ENCODE peak calls at places on chromosome 11, in six cellular contexts. O is HCT116; R is CD8-positive, alpha-beta T cell; G is CD8-positive, alpha-beta memory T cell; Z is mammary epithelial cell; B is fibroblast of lung. P is an unnamed sample.

GRCh38 chr11:111983187-111983986 is 41.8 kb upstream of the DLAT start:
- DNase-seq in Z (no peak), B (peak; percentile 73), O (no peak), R (no peak), G (no peak), P (peak; percentile 67)

GRCh38 chr11:3807856-3808845 is at the start of gene PGAP2:
- DNase-seq in O (peak; percentile 61), B (peak; percentile 23), Z (peak; percentile 62), R (peak; percentile 37), G (peak; percentile 54), P (no peak)

GRCh38 chr11:41121600-41121999 is 337.9 kb downstream of the LRRC4C start:
- DNase-seq in R (no peak), Z (no peak), O (no peak), G (no peak), B (no peak), P (no peak)

GRCh38 chr11:79461144-79461543 is 20.3 kb upstream of the TENM4 start:
- DNase-seq in R (no peak), B (peak; percentile 55), G (no peak), O (peak; percentile 1), Z (peak; percentile 54), P (peak; percentile 44)

GRCh38 chr11:128324531-128325141 is 262.7 kb downstream of the ETS1 start:
- DNase-seq in R (peak; percentile 72), Z (no peak), O (no peak), B (no peak), G (peak; percentile 94), P (no peak)

GRCh38 chr11:27720277-27720830 is 20.1 kb upstream of the BDNF start:
- DNase-seq in R (no peak), B (peak; percentile 58), O (no peak), Z (peak; percentile 45), G (no peak), P (no peak)

GRCh38 chr11:68998390-68998911 is 14.6 kb downstream of the MRGPRF start:
- DNase-seq in B (peak; percentile 21), Z (no peak), G (no peak), O (no peak), R (no peak), P (no peak)

GRCh38 chr11:76805206-76805913 is 22.2 kb downstream of the TSKU start:
- DNase-seq in G (peak; percentile 13), R (no peak), O (no peak), B (peak; percentile 22), Z (peak; percentile 37), P (no peak)

GRCh38 chr11:131762346-131763110 is 392.1 kb downstream of the NTM start:
- DNase-seq in Z (no peak), R (no peak), B (no peak), O (no peak), G (no peak), P (no peak)

GRCh38 chr11:29135504-29135903 is 881.3 kb downstream of the KCNA4 start:
- DNase-seq in Z (no peak), B (peak; percentile 90), R (no peak), O (no peak), G (no peak), P (peak; percentile 88)

GRCh38 chr11:75144716-75145014 is 6.2 kb upstream of the SLCO2B1 start:
- DNase-seq in R (no peak), B (no peak), G (no peak), Z (no peak), O (no peak), P (no peak)

GRCh38 chr11:1874406-1875092 is 17.1 kb downstream of the PRR33 start:
- DNase-seq in B (no peak), O (no peak), G (no peak), R (no peak), Z (no peak), P (no peak)

GRCh38 chr11:1410366-1411291 is 20.9 kb downstream of the BRSK2 start:
- DNase-seq in Z (no peak), B (no peak), O (no peak), R (no peak), G (no peak), P (no peak)

GRCh38 chr11:96254854-96255253 is 88.1 kb downstream of the MAML2 start:
- DNase-seq in B (no peak), O (no peak), Z (no peak), R (no peak), G (no peak), P (no peak)

GRCh38 chr11:10381730-10382129 is 73.3 kb upstream of the AMPD3 start:
- DNase-seq in G (no peak), O (no peak), R (no peak), B (peak; percentile 77), Z (no peak), P (peak; percentile 74)

GRCh38 chr11:68826726-68827125 is 15.0 kb downstream of the CPT1A start:
- DNase-seq in R (no peak), G (no peak), O (no peak), B (no peak), Z (no peak), P (no peak)

GRCh38 chr11:90113541-90113940 is 20.9 kb upstream of the NAALAD2 start:
- DNase-seq in R (no peak), O (no peak), Z (no peak), B (no peak), G (no peak), P (no peak)

GRCh38 chr11:14105446-14105845 is 142.9 kb downstream of the SPON1 start:
- DNase-seq in B (no peak), G (no peak), Z (no peak), R (no peak), O (no peak), P (no peak)

GRCh38 chr11:26527685-26528084 is 44.4 kb downstream of the MUC15 start:
- DNase-seq in O (no peak), B (no peak), R (no peak), G (no peak), Z (no peak), P (no peak)
- H3K4me3 ChIP-seq in O (no peak overlapping the region), B (no peak overlapping the region), R (no peak overlapping the region), G (no peak overlapping the region), Z (no peak overlapping the region), P (no peak overlapping the region)

GRCh38 chr11:66858939-66859685 is 2.2 kb downstream of the LRFN4 start:
- DNase-seq in G (no peak), O (no peak), R (no peak), Z (no peak), B (no peak), P (no peak)

GRCh38 chr11:66856496-66857233 is at the start of gene LRFN4:
- DNase-seq in O (no peak), Z (peak; percentile 58), R (no peak), G (peak; percentile 56), B (peak; percentile 51), P (no peak)

GRCh38 chr11:66858186-66858938 is 1.5 kb downstream of the LRFN4 start:
- DNase-seq in O (no peak), G (no peak), B (no peak), R (no peak), Z (no peak), P (no peak)

GRCh38 chr11:66857234-66857926 is 516 bp downstream of the LRFN4 start:
- DNase-seq in G (no peak), R (no peak), O (no peak), B (peak; percentile 16), Z (peak; percentile 19), P (no peak)

GRCh38 chr11:66857927-66858185 is 992 bp downstream of the LRFN4 start:
- DNase-seq in O (no peak), G (no peak), Z (no peak), B (no peak), R (no peak), P (no peak)
- H3K4me3 ChIP-seq in O (peak overlapping the region; percentile 66), G (no peak overlapping the region), Z (peak overlapping the region; percentile 62), B (peak overlapping the region; percentile 57), R (no peak overlapping the region), P (no peak overlapping the region)

DNA sequence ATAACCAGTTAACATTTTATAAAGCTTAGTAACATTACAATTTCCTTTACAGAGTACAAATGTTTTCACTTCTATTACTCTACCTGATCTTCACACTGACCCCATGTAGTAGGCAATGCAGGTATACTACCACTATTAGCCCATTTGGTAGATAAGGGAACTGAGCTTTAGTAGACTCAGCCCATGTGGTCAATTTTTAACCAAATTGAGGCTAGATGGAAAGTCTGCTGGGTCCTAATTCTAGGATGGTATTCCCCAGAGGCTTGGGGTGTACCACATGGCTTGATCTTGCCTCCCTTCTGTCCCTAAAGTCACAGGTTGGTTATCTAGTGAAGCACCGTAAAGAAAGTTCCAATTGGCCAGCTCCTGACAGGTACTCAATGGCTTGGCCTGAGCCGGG is 48.2 kb downstream of the NRXN2 start:
- DNase-seq in O (no peak), G (no peak), R (no peak), Z (no peak), B (no peak), P (no peak)
- H3K4me3 ChIP-seq in O (no peak overlapping the region), G (no peak overlapping the region), R (no peak overlapping the region), Z (no peak overlapping the region), B (no peak overlapping the region), P (no peak overlapping the region)

GRCh38 chr11:105610796-105611361 is 1.0 kb downstream of the GRIA4 start:
- DNase-seq in R (no peak), O (no peak), Z (no peak), B (no peak), G (no peak), P (no peak)

GRCh38 chr11:105612766-105613165 is 2.9 kb downstream of the GRIA4 start:
- DNase-seq in B (no peak), O (no peak), Z (no peak), R (no peak), G (no peak), P (no peak)

GRCh38 chr11:105609832-105610781 is at the start of gene GRIA4:
- DNase-seq in R (no peak), G (no peak), O (no peak), Z (no peak), B (peak; percentile 67), P (peak; percentile 51)

GRCh38 chr11:105611837-105612480 is 2.1 kb downstream of the GRIA4 start:
- DNase-seq in R (no peak), B (no peak), O (no peak), Z (no peak), G (no peak), P (no peak)

DNA sequence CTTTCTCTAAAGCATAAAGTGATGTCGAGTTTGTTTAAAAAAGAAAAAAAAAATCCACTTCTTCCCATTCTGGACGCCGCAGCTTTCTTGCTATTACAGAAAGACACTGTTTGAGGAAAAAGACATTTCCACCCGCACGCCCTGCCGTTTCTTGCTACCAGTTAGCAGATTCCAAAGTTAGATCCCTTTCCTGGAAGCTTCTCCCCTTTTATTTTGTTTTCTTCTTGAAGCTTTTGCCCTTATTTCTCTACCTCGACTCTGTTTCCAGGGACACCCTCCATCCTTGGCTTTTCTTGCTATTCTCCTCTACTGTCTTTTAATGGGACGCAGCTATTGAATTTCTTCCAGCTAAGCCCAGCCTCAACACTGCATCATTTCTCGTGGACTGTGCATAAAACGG is 1.5 kb downstream of the GRIA4 start:
- DNase-seq in G (no peak), B (no peak), O (no peak), R (no peak), Z (no peak), P (no peak)
- H3K4me3 ChIP-seq in G (no peak overlapping the region), B (no peak overlapping the region), O (no peak overlapping the region), R (no peak overlapping the region), Z (no peak overlapping the region), P (no peak overlapping the region)

P was measured in astrocyte.